ENCODE peak calls at places on chromosomes 11 and 22, in nine cellular contexts. One of them, this sample, is unnamed.

GRCh38 chr11:74380746-74381439 is 17.3 kb downstream of the PGM2L1 start:
- DNase-seq in WERI-Rb-1: no peak
- DNase-seq in A549: no peak
- DNase-seq in mammary epithelial cell: peak; percentile 55
- DNase-seq in IMR-90: no peak
- DNase-seq in bronchial epithelial cell: peak; percentile 35
- DNase-seq in heart right ventricle: no peak
- DNase-seq in colonic mucosa: peak; percentile 82
- DNase-seq in pancreas: peak; percentile 43
- DNase-seq in this sample: no peak

GRCh38 chr11:130587658-130588057 is 139.2 kb downstream of the ADAMTS15 start:
- DNase-seq in WERI-Rb-1: no peak
- DNase-seq in A549: no peak
- DNase-seq in mammary epithelial cell: no peak
- DNase-seq in IMR-90: no peak
- DNase-seq in bronchial epithelial cell: no peak
- DNase-seq in heart right ventricle: no peak
- DNase-seq in colonic mucosa: no peak
- DNase-seq in pancreas: no peak
- DNase-seq in this sample: no peak

GRCh38 chr11:44094260-44094868 is 1.1 kb upstream of the EXT2 start:
- DNase-seq in WERI-Rb-1: peak; percentile 81
- DNase-seq in A549: peak; percentile 87
- DNase-seq in mammary epithelial cell: peak; percentile 66
- DNase-seq in IMR-90: peak; percentile 81
- DNase-seq in bronchial epithelial cell: peak; percentile 76
- DNase-seq in heart right ventricle: peak; percentile 87
- DNase-seq in colonic mucosa: peak; percentile 89
- DNase-seq in pancreas: peak; percentile 61
- DNase-seq in this sample: peak; percentile 89

GRCh38 chr22:50184004-50184461 is 1.7 kb upstream of the TRABD start:
- DNase-seq in WERI-Rb-1: peak; percentile 42
- DNase-seq in A549: no peak
- DNase-seq in mammary epithelial cell: no peak
- DNase-seq in IMR-90: peak; percentile 48
- DNase-seq in bronchial epithelial cell: no peak
- DNase-seq in heart right ventricle: peak; percentile 78
- DNase-seq in colonic mucosa: peak; percentile 76
- DNase-seq in pancreas: peak; percentile 86
- DNase-seq in this sample: peak; percentile 61

GRCh38 chr22:37750596-37751162 is 53.8 kb downstream of the TRIOBP start:
- DNase-seq in WERI-Rb-1: no peak
- DNase-seq in A549: no peak
- DNase-seq in mammary epithelial cell: no peak
- DNase-seq in IMR-90: no peak
- DNase-seq in bronchial epithelial cell: no peak
- DNase-seq in heart right ventricle: no peak
- DNase-seq in colonic mucosa: no peak
- DNase-seq in pancreas: no peak
- DNase-seq in this sample: no peak

GRCh38 chr11:17805873-17806272 is 71.3 kb downstream of the KCNC1 start:
- DNase-seq in WERI-Rb-1: no peak
- DNase-seq in A549: no peak
- DNase-seq in mammary epithelial cell: no peak
- DNase-seq in IMR-90: no peak
- DNase-seq in bronchial epithelial cell: no peak
- DNase-seq in heart right ventricle: peak; percentile 19
- DNase-seq in colonic mucosa: no peak
- DNase-seq in pancreas: no peak
- DNase-seq in this sample: no peak

GRCh38 chr11:100105605-100106358 is 581.3 kb upstream of the ARHGAP42 start:
- DNase-seq in WERI-Rb-1: no peak
- DNase-seq in A549: no peak
- DNase-seq in mammary epithelial cell: no peak
- DNase-seq in IMR-90: no peak
- DNase-seq in bronchial epithelial cell: no peak
- DNase-seq in heart right ventricle: no peak
- DNase-seq in colonic mucosa: no peak
- DNase-seq in pancreas: no peak
- DNase-seq in this sample: no peak

GRCh38 chr11:80505771-80506170 is 1064.9 kb upstream of the TENM4 start:
- DNase-seq in WERI-Rb-1: no peak
- DNase-seq in A549: no peak
- DNase-seq in mammary epithelial cell: no peak
- DNase-seq in IMR-90: no peak
- DNase-seq in bronchial epithelial cell: no peak
- DNase-seq in heart right ventricle: no peak
- DNase-seq in colonic mucosa: no peak
- DNase-seq in pancreas: no peak
- DNase-seq in this sample: no peak

GRCh38 chr11:20238712-20239111 is 78.4 kb upstream of the DBX1 start:
- DNase-seq in WERI-Rb-1: no peak
- DNase-seq in A549: no peak
- DNase-seq in mammary epithelial cell: no peak
- DNase-seq in IMR-90: no peak
- DNase-seq in bronchial epithelial cell: no peak
- DNase-seq in heart right ventricle: no peak
- DNase-seq in colonic mucosa: peak; percentile 73
- DNase-seq in pancreas: peak; percentile 25
- DNase-seq in this sample: no peak

GRCh38 chr11:65891180-65892136 is 985 bp downstream of the CCDC85B start:
- DNase-seq in WERI-Rb-1: peak; percentile 58
- DNase-seq in A549: peak; percentile 43
- DNase-seq in mammary epithelial cell: no peak
- DNase-seq in IMR-90: no peak
- DNase-seq in bronchial epithelial cell: no peak
- DNase-seq in heart right ventricle: peak; percentile 85
- DNase-seq in colonic mucosa: no peak
- DNase-seq in pancreas: no peak
- DNase-seq in this sample: no peak

GRCh38 chr11:19650929-19651487 is 61.6 kb upstream of the NAV2 start:
- DNase-seq in WERI-Rb-1: no peak
- DNase-seq in A549: no peak
- DNase-seq in mammary epithelial cell: no peak
- DNase-seq in IMR-90: no peak
- DNase-seq in bronchial epithelial cell: no peak
- DNase-seq in heart right ventricle: no peak
- DNase-seq in colonic mucosa: no peak
- DNase-seq in pancreas: no peak
- DNase-seq in this sample: no peak

GRCh38 chr11:67780056-67780455 is 105.6 kb upstream of the ALDH3B2 start:
- DNase-seq in WERI-Rb-1: no peak
- DNase-seq in A549: no peak
- DNase-seq in mammary epithelial cell: no peak
- DNase-seq in IMR-90: no peak
- DNase-seq in bronchial epithelial cell: no peak
- DNase-seq in heart right ventricle: no peak
- DNase-seq in colonic mucosa: no peak
- DNase-seq in pancreas: no peak
- DNase-seq in this sample: peak; percentile 49

DNA sequence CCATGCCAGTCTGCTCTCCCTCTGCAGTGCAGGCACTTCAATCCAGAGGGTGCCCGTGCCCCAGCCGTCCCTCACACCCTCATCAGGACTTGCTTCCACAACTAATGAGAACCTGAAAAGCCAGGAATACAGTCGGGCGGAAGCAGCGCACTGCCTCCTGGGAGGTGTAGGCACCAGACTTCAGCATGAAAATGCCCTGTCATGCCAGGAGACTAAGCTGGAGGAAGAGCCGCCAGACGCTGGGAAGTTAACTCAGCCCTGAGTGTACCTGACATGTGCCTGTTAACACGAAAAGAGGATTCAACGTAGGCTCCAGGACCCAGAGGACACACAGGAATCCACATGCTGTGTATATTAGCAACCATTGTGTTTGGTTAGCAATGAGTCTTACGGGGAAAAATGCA is 40.0 kb upstream of the FLI1 start:
- DNase-seq in WERI-Rb-1: no peak
- DNase-seq in A549: peak; percentile 5
- DNase-seq in mammary epithelial cell: peak; percentile 80
- DNase-seq in IMR-90: peak; percentile 75
- DNase-seq in bronchial epithelial cell: peak; percentile 83
- DNase-seq in heart right ventricle: peak; percentile 42
- DNase-seq in colonic mucosa: no peak
- DNase-seq in pancreas: peak; percentile 72
- DNase-seq in this sample: peak; percentile 46
- TF ChIP-seq CTCF in WERI-Rb-1: no peak
- TF ChIP-seq CTCF in A549: no peak
- TF ChIP-seq CTCF in mammary epithelial cell: no peak
- TF ChIP-seq CTCF in IMR-90: no peak
- TF ChIP-seq CTCF in bronchial epithelial cell: peak; percentile 12
- TF ChIP-seq CTCF in heart right ventricle: peak; percentile 16
- TF ChIP-seq CTCF in colonic mucosa: no peak
- TF ChIP-seq CTCF in pancreas: no peak
- TF ChIP-seq CTCF in this sample: no peak

DNA sequence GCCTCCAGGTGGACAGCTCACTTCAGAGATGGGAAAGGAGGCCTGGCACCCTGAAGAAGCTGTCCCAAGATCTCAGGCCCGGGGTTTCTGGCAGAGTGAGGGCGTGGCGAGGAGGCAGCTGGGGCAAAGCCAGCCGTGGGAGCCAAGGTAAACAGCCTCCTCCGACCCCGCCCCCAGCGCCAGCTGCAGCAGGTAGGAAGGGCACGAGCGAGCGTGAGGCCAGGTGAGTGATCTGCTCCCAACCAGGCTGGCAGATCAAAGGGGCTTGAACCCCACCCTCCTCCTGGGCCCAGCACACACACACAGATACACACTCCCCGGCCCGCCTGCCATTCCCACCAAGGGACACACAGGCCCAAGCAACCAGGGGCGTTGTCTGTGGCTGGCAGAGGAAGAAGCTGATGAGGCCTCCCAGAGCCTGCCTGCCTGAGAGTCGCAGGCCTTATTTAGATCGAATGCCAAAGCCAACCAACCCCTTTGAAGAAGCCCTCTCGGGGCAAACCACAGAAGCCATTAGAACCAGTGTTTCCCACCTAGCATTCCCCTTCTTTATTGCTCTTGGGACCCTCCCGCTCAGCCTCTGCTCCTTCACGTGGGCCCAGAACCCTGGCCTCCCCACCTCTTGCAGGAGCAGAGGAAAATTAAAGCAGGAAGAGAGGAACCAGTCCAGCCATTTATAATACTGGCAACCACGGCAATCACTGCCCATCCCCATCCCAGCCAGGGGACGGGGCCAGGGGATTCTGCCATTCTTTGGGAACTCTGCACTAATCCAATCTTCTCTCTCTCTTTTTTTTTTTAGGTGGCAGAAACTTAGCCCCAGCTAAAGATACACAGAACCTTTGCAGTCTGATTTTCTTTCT is 5.0 kb downstream of the PDGFB start:
- DNase-seq in WERI-Rb-1: no peak
- DNase-seq in A549: no peak
- DNase-seq in mammary epithelial cell: peak; percentile 81
- DNase-seq in IMR-90: no peak
- DNase-seq in bronchial epithelial cell: peak; percentile 56
- DNase-seq in heart right ventricle: no peak
- DNase-seq in colonic mucosa: peak; percentile 92
- DNase-seq in pancreas: peak; percentile 96
- DNase-seq in this sample: no peak
- H3K4me3 ChIP-seq in WERI-Rb-1: no peak overlapping the region
- H3K4me3 ChIP-seq in A549: no peak overlapping the region
- H3K4me3 ChIP-seq in mammary epithelial cell: no peak overlapping the region
- H3K4me3 ChIP-seq in IMR-90: no peak overlapping the region
- H3K4me3 ChIP-seq in bronchial epithelial cell: no peak overlapping the region
- H3K4me3 ChIP-seq in heart right ventricle: peak overlapping the region; percentile 87
- H3K4me3 ChIP-seq in colonic mucosa: no peak overlapping the region
- H3K4me3 ChIP-seq in pancreas: no peak overlapping the region
- H3K4me3 ChIP-seq in this sample: no peak overlapping the region

GRCh38 chr11:72583616-72584292 is 90.5 kb downstream of the PDE2A start:
- DNase-seq in WERI-Rb-1: no peak
- DNase-seq in A549: no peak
- DNase-seq in mammary epithelial cell: no peak
- DNase-seq in IMR-90: no peak
- DNase-seq in bronchial epithelial cell: no peak
- DNase-seq in heart right ventricle: no peak
- DNase-seq in colonic mucosa: no peak
- DNase-seq in pancreas: no peak
- DNase-seq in this sample: no peak

GRCh38 chr11:72584933-72585597 is 89.2 kb downstream of the PDE2A start:
- DNase-seq in WERI-Rb-1: no peak
- DNase-seq in A549: no peak
- DNase-seq in mammary epithelial cell: no peak
- DNase-seq in IMR-90: no peak
- DNase-seq in bronchial epithelial cell: no peak
- DNase-seq in heart right ventricle: no peak
- DNase-seq in colonic mucosa: no peak
- DNase-seq in pancreas: no peak
- DNase-seq in this sample: no peak

GRCh38 chr11:72585762-72586590 is 88.2 kb downstream of the PDE2A start:
- DNase-seq in WERI-Rb-1: peak; percentile 67
- DNase-seq in A549: peak; percentile 77
- DNase-seq in mammary epithelial cell: peak; percentile 53
- DNase-seq in IMR-90: peak; percentile 44
- DNase-seq in bronchial epithelial cell: peak; percentile 55
- DNase-seq in heart right ventricle: peak; percentile 71
- DNase-seq in colonic mucosa: peak; percentile 61
- DNase-seq in pancreas: peak; percentile 49
- DNase-seq in this sample: peak; percentile 64

GRCh38 chr11:72583177-72583553 is 91.1 kb downstream of the PDE2A start:
- DNase-seq in WERI-Rb-1: no peak
- DNase-seq in A549: no peak
- DNase-seq in mammary epithelial cell: no peak
- DNase-seq in IMR-90: no peak
- DNase-seq in bronchial epithelial cell: no peak
- DNase-seq in heart right ventricle: no peak
- DNase-seq in colonic mucosa: no peak
- DNase-seq in pancreas: no peak
- DNase-seq in this sample: no peak

DNA sequence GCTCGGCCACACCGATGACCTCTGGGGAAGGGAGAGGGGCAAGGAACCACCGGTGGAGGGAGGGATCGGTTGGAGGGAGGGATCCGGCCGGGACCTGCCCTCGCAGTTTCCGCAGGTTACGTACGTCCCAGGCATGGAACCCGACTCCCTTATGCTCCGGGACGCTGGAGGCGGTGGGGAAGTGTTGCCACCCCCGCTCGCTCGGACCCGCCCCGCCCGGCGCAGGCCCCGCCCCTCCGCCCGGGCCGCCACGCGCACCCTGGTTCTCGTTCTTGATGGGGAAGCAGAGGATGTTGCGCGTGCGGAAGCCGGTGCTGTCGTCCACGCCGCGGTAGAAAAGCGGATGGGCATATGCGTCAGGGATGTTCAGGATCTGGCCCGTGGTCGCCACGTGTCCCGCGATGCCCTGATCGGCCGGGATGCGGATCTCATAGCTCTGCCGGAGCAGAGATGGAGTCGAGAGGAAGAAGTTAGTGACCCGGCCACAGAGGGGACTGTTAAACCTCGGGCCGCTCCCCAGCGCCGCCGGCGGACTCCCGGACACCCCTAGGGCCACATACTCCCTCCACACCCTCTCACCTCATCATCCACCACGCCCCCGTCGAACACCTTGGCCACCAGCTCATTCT is 89.8 kb downstream of the PDE2A start:
- DNase-seq in WERI-Rb-1: no peak
- DNase-seq in A549: no peak
- DNase-seq in mammary epithelial cell: no peak
- DNase-seq in IMR-90: peak; percentile 18
- DNase-seq in bronchial epithelial cell: peak; percentile 29
- DNase-seq in heart right ventricle: peak; percentile 29
- DNase-seq in colonic mucosa: peak; percentile 41
- DNase-seq in pancreas: no peak
- DNase-seq in this sample: peak; percentile 16
- TF ChIP-seq CTCF in WERI-Rb-1: no peak
- TF ChIP-seq CTCF in A549: no peak
- TF ChIP-seq CTCF in mammary epithelial cell: no peak
- TF ChIP-seq CTCF in IMR-90: no peak
- TF ChIP-seq CTCF in bronchial epithelial cell: no peak
- TF ChIP-seq CTCF in heart right ventricle: no peak
- TF ChIP-seq CTCF in colonic mucosa: no peak
- TF ChIP-seq CTCF in pancreas: no peak
- TF ChIP-seq CTCF in this sample: no peak

GRCh38 chr11:12287374-12288211 is 89.8 kb upstream of the PARVA start:
- DNase-seq in WERI-Rb-1: peak; percentile 61
- DNase-seq in A549: peak; percentile 97
- DNase-seq in mammary epithelial cell: peak; percentile 91
- DNase-seq in IMR-90: peak; percentile 99
- DNase-seq in bronchial epithelial cell: peak; percentile 94
- DNase-seq in heart right ventricle: peak; percentile 61
- DNase-seq in colonic mucosa: peak; percentile 23
- DNase-seq in pancreas: no peak
- DNase-seq in this sample: peak; percentile 99
- H3K4me3 ChIP-seq in WERI-Rb-1: no peak overlapping the region
- H3K4me3 ChIP-seq in A549: peak overlapping the region; percentile 25
- H3K4me3 ChIP-seq in mammary epithelial cell: peak overlapping the region; percentile 8
- H3K4me3 ChIP-seq in IMR-90: peak overlapping the region; percentile 16
- H3K4me3 ChIP-seq in bronchial epithelial cell: no peak overlapping the region
- H3K4me3 ChIP-seq in heart right ventricle: no peak overlapping the region
- H3K4me3 ChIP-seq in colonic mucosa: no peak overlapping the region
- H3K4me3 ChIP-seq in pancreas: no peak overlapping the region
- H3K4me3 ChIP-seq in this sample: peak overlapping the region; percentile 60